ENCODE peak calls at places on chromosomes 11 and 22, in six cellular contexts. One of them, this sample, is unnamed.
A peak's percentile ranks its signal among the peaks of the same experiment; 100 is the strongest.

GRCh38 chr11:32392840-32393239 is 42.5 kb downstream of the WT1 start:
- DNase-seq in ovary: no peak
- DNase-seq in stomach: no peak
- DNase-seq in IMR-90: no peak
- DNase-seq in HepG2: no peak
- DNase-seq in tibial nerve: no peak
- DNase-seq in this sample: no peak

GRCh38 chr11:77752518-77752917 is 68.0 kb downstream of the RSF1 start:
- DNase-seq in ovary: no peak
- DNase-seq in stomach: no peak
- DNase-seq in IMR-90: peak; percentile 32
- DNase-seq in HepG2: no peak
- DNase-seq in tibial nerve: no peak
- DNase-seq in this sample: no peak

GRCh38 chr22:21643533-21644357 is 1.6 kb downstream of the SDF2L1 start:
- DNase-seq in ovary: no peak
- DNase-seq in stomach: no peak
- DNase-seq in IMR-90: no peak
- DNase-seq in HepG2: no peak
- DNase-seq in tibial nerve: no peak
- DNase-seq in this sample: no peak

GRCh38 chr22:29780781-29781676 is 13.9 kb downstream of the UQCR10 start:
- DNase-seq in ovary: no peak
- DNase-seq in stomach: no peak
- DNase-seq in IMR-90: peak; percentile 85
- DNase-seq in HepG2: peak; percentile 56
- DNase-seq in tibial nerve: no peak
- DNase-seq in this sample: no peak

GRCh38 chr11:130121430-130121978 is 38.1 kb upstream of the ST14 start:
- DNase-seq in ovary: no peak
- DNase-seq in stomach: no peak
- DNase-seq in IMR-90: peak; percentile 81
- DNase-seq in HepG2: no peak
- DNase-seq in tibial nerve: no peak
- DNase-seq in this sample: no peak

GRCh38 chr11:95625164-95626017 is 164.2 kb downstream of the FAM76B start:
- DNase-seq in ovary: no peak
- DNase-seq in stomach: no peak
- DNase-seq in IMR-90: no peak
- DNase-seq in HepG2: no peak
- DNase-seq in tibial nerve: no peak
- DNase-seq in this sample: peak; percentile 51

GRCh38 chr11:113286001-113286400 is 28.4 kb upstream of the TTC12 start:
- DNase-seq in ovary: no peak
- DNase-seq in stomach: no peak
- DNase-seq in IMR-90: no peak
- DNase-seq in HepG2: no peak
- DNase-seq in tibial nerve: no peak
- DNase-seq in this sample: no peak

GRCh38 chr11:82675838-82676237 is 57.8 kb downstream of the FAM181B start:
- DNase-seq in ovary: no peak
- DNase-seq in stomach: no peak
- DNase-seq in IMR-90: no peak
- DNase-seq in HepG2: no peak
- DNase-seq in tibial nerve: no peak
- DNase-seq in this sample: no peak

GRCh38 chr11:130671801-130672700 is 223.6 kb downstream of the ADAMTS15 start:
- DNase-seq in ovary: peak; percentile 48
- DNase-seq in stomach: peak; percentile 49
- DNase-seq in IMR-90: peak; percentile 94
- DNase-seq in HepG2: no peak
- DNase-seq in tibial nerve: peak; percentile 48
- DNase-seq in this sample: peak; percentile 73

DNA sequence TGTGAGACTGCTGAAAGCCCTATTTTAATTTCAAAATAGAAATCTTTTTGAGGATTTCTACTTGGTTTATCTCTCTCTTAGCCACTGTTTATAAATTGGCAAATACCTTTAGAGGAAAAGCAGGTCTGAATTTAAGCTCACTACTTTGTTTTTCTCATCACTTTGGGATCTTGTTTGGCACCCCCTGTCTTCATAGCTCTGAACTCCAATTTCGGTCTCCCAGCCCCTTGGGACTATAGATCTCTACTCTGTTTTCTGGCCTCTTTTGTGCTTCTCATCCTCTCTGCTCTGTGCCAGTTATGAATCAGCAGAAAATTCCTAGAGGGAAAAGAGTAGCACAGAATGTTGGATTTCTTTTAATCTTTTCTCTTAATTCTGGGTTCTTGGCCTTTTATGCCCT is 118.3 kb downstream of the CYP2R1 start:
- DNase-seq in ovary: no peak
- DNase-seq in stomach: no peak
- DNase-seq in IMR-90: peak; percentile 0
- DNase-seq in HepG2: no peak
- DNase-seq in tibial nerve: no peak
- DNase-seq in this sample: no peak
- TF ChIP-seq CTCF in ovary: no peak
- TF ChIP-seq CTCF in stomach: no peak
- TF ChIP-seq CTCF in IMR-90: no peak
- TF ChIP-seq CTCF in HepG2: peak; percentile 22
- TF ChIP-seq CTCF in tibial nerve: no peak
- TF ChIP-seq CTCF in this sample: no peak

GRCh38 chr11:12746593-12747097 is 72.4 kb downstream of the TEAD1 start:
- DNase-seq in ovary: peak; percentile 86
- DNase-seq in stomach: no peak
- DNase-seq in IMR-90: peak; percentile 93
- DNase-seq in HepG2: peak; percentile 29
- DNase-seq in tibial nerve: no peak
- DNase-seq in this sample: peak; percentile 98

GRCh38 chr11:12741671-12742216 is 67.5 kb downstream of the TEAD1 start:
- DNase-seq in ovary: no peak
- DNase-seq in stomach: no peak
- DNase-seq in IMR-90: no peak
- DNase-seq in HepG2: no peak
- DNase-seq in tibial nerve: no peak
- DNase-seq in this sample: peak; percentile 33

GRCh38 chr11:12744831-12745502 is 70.7 kb downstream of the TEAD1 start:
- DNase-seq in ovary: no peak
- DNase-seq in stomach: no peak
- DNase-seq in IMR-90: peak; percentile 28
- DNase-seq in HepG2: no peak
- DNase-seq in tibial nerve: no peak
- DNase-seq in this sample: peak; percentile 78

GRCh38 chr11:12745787-12746186 is 71.6 kb downstream of the TEAD1 start:
- DNase-seq in ovary: no peak
- DNase-seq in stomach: no peak
- DNase-seq in IMR-90: no peak
- DNase-seq in HepG2: no peak
- DNase-seq in tibial nerve: no peak
- DNase-seq in this sample: no peak

GRCh38 chr11:12743834-12744449 is 69.7 kb downstream of the TEAD1 start:
- DNase-seq in ovary: no peak
- DNase-seq in stomach: no peak
- DNase-seq in IMR-90: no peak
- DNase-seq in HepG2: no peak
- DNase-seq in tibial nerve: no peak
- DNase-seq in this sample: no peak
- H3K4me1 ChIP-seq in ovary: peaks cover 12% of the 10 kb centered on the region
- H3K4me1 ChIP-seq in stomach: peaks cover 26% of the 10 kb centered on the region
- H3K4me1 ChIP-seq in IMR-90: peaks cover 20% of the 10 kb centered on the region
- H3K4me1 ChIP-seq in HepG2: peaks cover 42% of the 10 kb centered on the region
- H3K4me1 ChIP-seq in tibial nerve: peaks cover 13% of the 10 kb centered on the region
- H3K4me1 ChIP-seq in this sample: peaks cover 45% of the 10 kb centered on the region

DNA sequence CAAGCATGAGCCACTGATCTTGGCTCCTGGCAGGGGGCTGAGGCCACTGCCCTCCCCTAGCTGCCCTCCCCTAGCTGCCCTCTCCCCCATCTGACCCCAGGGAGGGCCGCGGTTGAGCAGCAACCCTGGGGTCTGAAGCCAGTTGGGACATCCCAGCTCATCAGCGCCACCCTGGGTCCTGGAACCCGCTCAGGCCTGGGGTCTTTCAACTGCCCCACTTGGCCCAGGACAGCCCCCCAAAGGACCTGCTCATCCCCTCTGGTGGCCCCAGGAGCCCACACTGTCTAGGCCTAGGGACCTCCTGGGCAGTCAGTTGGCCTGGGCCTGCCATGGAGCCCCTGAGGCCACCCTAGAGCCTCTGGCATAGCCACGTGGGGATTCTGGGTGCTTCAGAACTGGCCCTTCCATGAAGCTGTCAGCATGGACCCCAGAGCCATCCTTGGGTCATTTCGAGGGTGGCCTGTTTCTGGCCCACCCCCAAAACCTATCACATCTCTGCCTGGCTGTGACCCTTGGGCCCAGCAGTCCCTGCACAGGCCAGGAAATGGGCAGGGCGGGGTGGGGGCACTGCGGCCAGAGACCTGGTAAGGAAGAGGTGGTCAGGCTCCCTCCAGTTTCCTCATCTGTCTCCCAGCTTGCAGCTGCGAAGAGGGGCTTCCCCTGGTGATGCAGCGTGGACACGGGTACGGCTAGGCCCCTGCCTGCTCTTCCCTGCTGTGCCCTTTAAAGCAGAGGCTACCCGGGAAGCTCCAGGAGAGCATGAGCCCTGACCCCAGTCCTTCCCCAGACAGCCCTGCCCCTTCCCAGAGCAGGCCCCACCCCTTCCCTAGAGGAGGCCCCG is 37.9 kb downstream of the MUC2 start:
- DNase-seq in ovary: no peak
- DNase-seq in stomach: no peak
- DNase-seq in IMR-90: no peak
- DNase-seq in HepG2: no peak
- DNase-seq in tibial nerve: no peak
- DNase-seq in this sample: no peak
- TF ChIP-seq POLR2A in ovary: no peak
- TF ChIP-seq POLR2A in stomach: no peak
- TF ChIP-seq POLR2A in IMR-90: no peak
- TF ChIP-seq POLR2A in HepG2: no peak
- TF ChIP-seq POLR2A in tibial nerve: no peak
- TF ChIP-seq POLR2A in this sample: no peak

DNA sequence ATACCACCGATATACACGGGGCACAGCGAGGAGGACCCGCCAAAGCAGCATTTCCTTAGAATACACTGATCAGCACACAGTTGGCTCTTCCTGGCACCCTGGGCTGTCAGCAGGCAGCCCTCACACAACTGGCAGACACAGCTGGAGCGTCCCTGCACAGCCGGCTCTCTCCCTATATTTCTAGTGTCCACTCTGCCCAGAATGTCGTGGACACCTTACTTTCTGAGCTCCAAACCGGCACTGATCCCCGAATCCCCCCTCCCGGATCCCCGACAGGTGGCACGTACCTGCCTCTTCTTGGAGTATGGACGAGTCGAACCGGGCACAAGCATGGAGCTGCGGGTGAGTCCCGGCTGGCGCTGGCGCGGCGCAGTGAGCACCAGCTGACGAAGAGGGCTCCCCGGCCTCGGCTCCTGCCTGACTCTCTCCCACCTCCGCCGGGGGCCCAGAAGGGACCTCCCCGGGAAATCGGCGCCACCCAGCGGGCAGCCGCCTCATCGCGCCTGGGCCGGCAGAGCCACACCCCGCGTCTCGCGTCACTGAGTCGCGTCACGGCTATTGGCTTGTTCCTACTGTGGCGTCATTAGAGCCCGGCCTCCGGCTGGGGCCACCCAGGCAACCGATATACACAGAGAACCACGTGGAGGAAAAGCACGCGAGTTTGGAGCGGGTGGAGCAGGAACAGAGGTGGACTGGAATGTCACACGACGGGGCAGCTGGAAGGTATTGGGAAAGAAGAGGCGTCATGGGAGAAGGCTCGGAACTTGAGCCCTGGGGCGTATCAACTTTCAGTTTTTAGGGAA is at the start of gene USP2:
- DNase-seq in ovary: peak; percentile 97
- DNase-seq in stomach: peak; percentile 98
- DNase-seq in IMR-90: peak; percentile 96
- DNase-seq in HepG2: peak; percentile 93
- DNase-seq in tibial nerve: peak; percentile 94
- DNase-seq in this sample: peak; percentile 99
- TF ChIP-seq CTCF in ovary: peak; percentile 97
- TF ChIP-seq CTCF in stomach: peak; percentile 93
- TF ChIP-seq CTCF in IMR-90: peak; percentile 96
- TF ChIP-seq CTCF in HepG2: peak; percentile 99
- TF ChIP-seq CTCF in tibial nerve: peak; percentile 99
- TF ChIP-seq CTCF in this sample: peak; percentile 94

DNA sequence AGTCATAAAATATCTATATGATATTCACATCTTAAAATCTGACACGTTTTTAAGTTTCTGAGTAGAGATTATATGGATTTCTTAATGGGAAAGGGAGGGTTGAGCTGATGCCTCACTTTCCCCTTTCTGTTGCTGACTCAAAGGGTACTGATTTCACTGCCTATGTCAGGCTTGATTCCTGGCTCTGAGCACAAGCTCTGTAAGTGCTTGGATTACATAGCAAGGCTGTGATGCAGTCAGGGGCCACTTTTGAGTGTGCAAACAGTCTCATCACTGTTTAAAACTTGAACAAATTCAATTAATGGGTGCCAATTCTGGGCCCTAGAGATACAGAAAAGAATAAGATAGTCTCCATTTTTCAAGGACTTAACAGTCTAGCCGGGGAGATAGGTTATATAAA is 14.4 kb downstream of the ATXN10 start:
- DNase-seq in ovary: no peak
- DNase-seq in stomach: no peak
- DNase-seq in IMR-90: peak; percentile 78
- DNase-seq in HepG2: no peak
- DNase-seq in tibial nerve: no peak
- DNase-seq in this sample: no peak
- H3K4me1 ChIP-seq in ovary: peaks cover 19% of the 10 kb centered on the region
- H3K4me1 ChIP-seq in stomach: peaks cover 86% of the 10 kb centered on the region
- H3K4me1 ChIP-seq in IMR-90: peaks cover 42% of the 10 kb centered on the region
- H3K4me1 ChIP-seq in HepG2: peaks cover 13% of the 10 kb centered on the region
- H3K4me1 ChIP-seq in tibial nerve: peaks cover 23% of the 10 kb centered on the region
- H3K4me1 ChIP-seq in this sample: peaks cover 55% of the 10 kb centered on the region

DNA sequence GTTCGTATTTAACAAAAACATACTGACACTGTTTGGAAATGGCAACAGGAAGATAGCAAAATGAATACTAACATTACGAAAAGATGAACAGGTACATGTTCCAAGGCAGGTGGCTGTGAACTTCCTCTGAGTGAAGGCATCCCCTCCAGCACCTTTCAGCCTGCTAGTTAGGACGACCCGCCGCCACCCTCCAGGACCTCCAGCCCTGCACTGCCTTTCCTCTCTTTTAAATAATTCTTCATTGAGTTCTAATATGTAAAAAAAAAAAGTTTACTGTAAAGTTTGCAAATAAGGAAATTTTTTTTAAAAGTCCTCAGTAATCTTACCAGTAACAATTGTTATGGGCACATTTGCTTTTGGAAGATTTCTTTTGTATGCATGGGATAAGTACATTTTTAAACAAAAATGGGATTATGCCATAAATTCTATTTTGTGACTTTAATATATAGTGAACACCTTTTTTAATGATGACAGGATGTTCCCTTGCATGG is 6.0 kb downstream of the NEAT1 start:
- DNase-seq in ovary: peak; percentile 54
- DNase-seq in stomach: peak; percentile 65
- DNase-seq in IMR-90: no peak
- DNase-seq in HepG2: no peak
- DNase-seq in tibial nerve: peak; percentile 29
- DNase-seq in this sample: peak; percentile 52
- TF ChIP-seq POLR2A in ovary: no peak
- TF ChIP-seq POLR2A in stomach: no peak
- TF ChIP-seq POLR2A in IMR-90: peak; percentile 17
- TF ChIP-seq POLR2A in HepG2: peak; percentile 16
- TF ChIP-seq POLR2A in tibial nerve: peak; percentile 6
- TF ChIP-seq POLR2A in this sample: no peak